ENCODE peak calls at places on chromosomes 16 and 17, in four cellular contexts. J, Y, P and T are unnamed samples. For H3K4me1, the result is how much of the 10 kb centered on the place peaks cover.

GRCh38 chr17:18970582-18971480 is 18.9 kb downstream of the SLC5A10 start:
- DNase-seq in J (no peak), Y (no peak), P (no peak), T (no peak)

GRCh38 chr16:49280861-49281331 is 742 bp downstream of the CBLN1 start:
- DNase-seq in J (no peak), Y (no peak), P (no peak), T (no peak)

GRCh38 chr16:88308441-88309173 is 74.2 kb upstream of the ZNF469 start:
- DNase-seq in J (no peak), Y (no peak), P (no peak), T (no peak)

GRCh38 chr17:27494192-27495091 is 38.2 kb downstream of the KSR1 start:
- DNase-seq in J (peak), Y (peak), P (peak), T (peak)

GRCh38 chr17:77382356-77382911 is 241.7 kb downstream of the SEC14L1 start:
- DNase-seq in J (peak), Y (no peak), P (no peak), T (no peak)

GRCh38 chr16:86647561-86647960 is 69.2 kb downstream of the FOXL1 start:
- DNase-seq in J (no peak), Y (no peak), P (no peak), T (no peak)

GRCh38 chr16:66714659-66715307 is 18.2 kb upstream of the CMTM4 start:
- DNase-seq in J (no peak), Y (peak), P (no peak), T (no peak)

GRCh38 chr16:8831450-8832382 is 34.1 kb downstream of the PMM2 start:
- DNase-seq in J (no peak), Y (no peak), P (no peak), T (no peak)

GRCh38 chr17:56359518-56359917 is 206.2 kb downstream of the ANKFN1 start:
- DNase-seq in J (no peak), Y (peak), P (no peak), T (no peak)

GRCh38 chr17:73759324-73760185 is 115.3 kb upstream of the SDK2 start:
- DNase-seq in J (peak), Y (no peak), P (no peak), T (no peak)

GRCh38 chr16:1758923-1759322 is 12.4 kb downstream of the NME3 start:
- DNase-seq in J (no peak), Y (no peak), P (no peak), T (no peak)

GRCh38 chr16:17467923-17468540 is 2.7 kb downstream of the XYLT1 start:
- DNase-seq in J (peak), Y (peak), P (peak), T (peak)

GRCh38 chr16:17465460-17465859 is 5.3 kb downstream of the XYLT1 start:
- DNase-seq in J (no peak), Y (no peak), P (no peak), T (no peak)

GRCh38 chr16:17469011-17469741 is 1.6 kb downstream of the XYLT1 start:
- DNase-seq in J (no peak), Y (peak), P (no peak), T (peak)

GRCh38 chr16:17468611-17469010 is 2.1 kb downstream of the XYLT1 start:
- DNase-seq in J (no peak), Y (no peak), P (no peak), T (no peak)

GRCh38 chr16:17466876-17467275 is 3.9 kb downstream of the XYLT1 start:
- DNase-seq in J (no peak), Y (no peak), P (no peak), T (no peak)
- H3K4me1 ChIP-seq in J (under half), Y (under half), P (under half), T (under half)

GRCh38 chr17:61722398-61722797 is 131.4 kb upstream of the NACA2 start:
- DNase-seq in J (no peak), Y (no peak), P (no peak), T (no peak)
- H3K27ac ChIP-seq in J (no peak), Y (no peak), P (no peak), T (no peak)

GRCh38 chr17:72717676-72718075 is 374.8 kb downstream of the SLC39A11 start:
- DNase-seq in J (no peak), Y (no peak), P (no peak), T (peak)
- H3K4me1 ChIP-seq in J (under half), Y (under half), P (under half), T (under half)

DNA sequence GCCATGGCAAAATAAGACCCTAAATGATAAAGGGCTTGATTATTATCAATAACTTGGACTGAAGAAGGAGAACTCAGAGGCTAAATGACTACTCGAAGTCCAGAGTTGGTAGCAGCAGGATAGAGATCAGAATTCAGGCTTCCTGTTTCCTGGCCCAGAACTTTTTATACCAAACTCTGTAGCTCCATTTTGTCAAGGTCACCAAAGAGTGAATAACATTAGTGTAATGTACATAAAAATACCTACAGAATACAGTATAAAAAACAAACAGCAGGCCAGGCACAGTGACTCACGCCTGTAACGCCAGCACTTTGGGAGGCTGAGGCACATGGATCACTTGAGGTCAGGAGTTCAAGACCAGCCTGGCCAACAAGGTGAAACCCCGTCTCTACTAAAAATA is 79.0 kb downstream of the ARHGAP17 start:
- DNase-seq in J (no peak), Y (no peak), P (no peak), T (no peak)
- H3K27ac ChIP-seq in J (no peak), Y (no peak), P (no peak), T (no peak)

GRCh38 chr17:57894848-57895247 is 45.0 kb upstream of the MRPS23 start:
- DNase-seq in J (no peak), Y (no peak), P (no peak), T (no peak)

GRCh38 chr17:57892820-57893595 is 43.2 kb upstream of the MRPS23 start:
- DNase-seq in J (peak), Y (peak), P (peak), T (peak)

GRCh38 chr17:57898487-57899311 is 48.9 kb upstream of the MRPS23 start:
- DNase-seq in J (peak), Y (no peak), P (peak), T (peak)

GRCh38 chr17:57892146-57892819 is 42.4 kb upstream of the MRPS23 start:
- DNase-seq in J (peak), Y (no peak), P (peak), T (peak)

GRCh38 chr17:57895382-57896060 is 45.7 kb upstream of the MRPS23 start:
- DNase-seq in J (peak), Y (no peak), P (no peak), T (no peak)
- H3K4me1 ChIP-seq in J (under half), Y (under half), P (half or more), T (under half)